ENCODE peak calls at places on chromosomes 5 and 9, in seven cellular contexts. V is stimulated activated CD8-positive, alpha-beta memory T cell treated with anti-CD3 and anti-CD28 coated beads, Interleukin-4, amount 100 ng/mL, for 4 hours; B is iPS-NIHi11; H is M059J; E is ELR; K is SW 1271; A is SJSA1. W is an unnamed sample.
A peak's percentile ranks its signal among the peaks of the same experiment; 100 is the strongest.

GRCh38 chr5:37739817-37740261 is 100.0 kb downstream of the GDNF start:
- DNase-seq in V (no peak), B (no peak), H (peak; percentile 68), E (peak; percentile 54), K (no peak), A (peak; percentile 64), W (peak; percentile 84)

GRCh38 chr9:121949766-121950165 is 143.3 kb downstream of the TTLL11 start:
- DNase-seq in V (no peak), B (no peak), H (peak; percentile 68), E (no peak), K (no peak), A (no peak), W (no peak)

GRCh38 chr5:143318833-143319232 is 84.7 kb downstream of the NR3C1 start:
- DNase-seq in V (no peak), B (no peak), H (no peak), E (peak; percentile 22), K (no peak), A (peak; percentile 69), W (no peak)

GRCh38 chr5:95565280-95565920 is 10.5 kb downstream of the ARSK start:
- DNase-seq in V (no peak), B (no peak), H (peak; percentile 23), E (peak; percentile 53), K (no peak), A (peak; percentile 56), W (peak; percentile 23)

GRCh38 chr5:137310051-137310730 is 188.9 kb downstream of the SPOCK1 start:
- DNase-seq in V (no peak), B (no peak), H (peak; percentile 95), E (peak; percentile 99), K (peak; percentile 86), A (peak; percentile 97), W (peak; percentile 94)

GRCh38 chr9:103990311-103990710 is 103.8 kb upstream of the SMC2 start:
- DNase-seq in V (no peak), B (no peak), H (no peak), E (no peak), K (no peak), A (no peak), W (no peak)

GRCh38 chr9:38431101-38431500 is 6.8 kb upstream of the IGFBPL1 start:
- DNase-seq in V (no peak), B (no peak), H (no peak), E (no peak), K (no peak), A (no peak), W (no peak)

GRCh38 chr5:67680109-67680508 is 483.5 kb upstream of the CD180 start:
- DNase-seq in V (no peak), B (no peak), H (no peak), E (no peak), K (no peak), A (no peak), W (peak; percentile 57)

GRCh38 chr9:117184173-117184572 is 230.7 kb downstream of the ASTN2 start:
- DNase-seq in V (no peak), B (no peak), H (no peak), E (no peak), K (no peak), A (no peak), W (no peak)

GRCh38 chr5:135051399-135051798 is 17.4 kb upstream of the PITX1 start:
- DNase-seq in V (no peak), B (no peak), H (no peak), E (no peak), K (no peak), A (no peak), W (no peak)

GRCh38 chr5:149853019-149853648 is 91.5 kb downstream of the PDE6A start:
- DNase-seq in V (peak; percentile 12), B (peak; percentile 89), H (peak; percentile 72), E (peak; percentile 79), K (peak; percentile 54), A (peak; percentile 92), W (peak; percentile 68)

GRCh38 chr5:132854301-132854700 is 12.0 kb downstream of the GDF9 start:
- DNase-seq in V (no peak), B (no peak), H (no peak), E (peak; percentile 35), K (no peak), A (peak; percentile 57), W (peak; percentile 42)

GRCh38 chr9:113223963-113224362 is 2.6 kb downstream of the SLC31A1 start:
- DNase-seq in V (no peak), B (no peak), H (peak; percentile 82), E (peak; percentile 83), K (no peak), A (peak; percentile 39), W (peak; percentile 42)

GRCh38 chr9:90964101-90965020 is 162.7 kb downstream of the SYK start:
- DNase-seq in V (no peak), B (peak; percentile 38), H (no peak), E (no peak), K (no peak), A (no peak), W (no peak)

GRCh38 chr9:126157409-126157808 is 169.2 kb upstream of the MVB12B start:
- DNase-seq in V (no peak), B (no peak), H (no peak), E (no peak), K (no peak), A (no peak), W (no peak)

GRCh38 chr5:135242021-135242480 is 157.0 kb downstream of the MACROH2A1 start:
- DNase-seq in V (no peak), B (no peak), H (peak; percentile 98), E (peak; percentile 92), K (no peak), A (peak; percentile 61), W (peak; percentile 72)

W was measured in foreskin fibroblast.